ENCODE peak calls at places on chromosomes 2 and 18, in five cellular contexts. F, X, G, W and Y are unnamed samples.

GRCh38 chr2:8477511-8478132 is 204.2 kb upstream of the ID2 start:
- DNase-seq in F (no peak), X (no peak), G (no peak), W (no peak), Y (no peak)

GRCh38 chr2:219448099-219448775 is 13.6 kb downstream of the SPEG start:
- DNase-seq in F (no peak), X (peak; percentile 36), G (no peak), W (no peak), Y (no peak)

GRCh38 chr2:88658890-88659881 is 31.9 kb upstream of the EIF2AK3 start:
- DNase-seq in F (peak; percentile 49), X (no peak), G (peak; percentile 16), W (peak; percentile 60), Y (no peak)

GRCh38 chr2:128640847-128641360 is 322.2 kb upstream of the HS6ST1 start:
- DNase-seq in F (peak; percentile 7), X (no peak), G (no peak), W (no peak), Y (no peak)

GRCh38 chr2:179837408-179837807 is 24.0 kb downstream of the ZNF385B start:
- DNase-seq in F (no peak), X (no peak), G (no peak), W (peak; percentile 15), Y (no peak)

GRCh38 chr2:225993430-225993829 is 593.9 kb downstream of the NYAP2 start:
- DNase-seq in F (no peak), X (no peak), G (no peak), W (peak; percentile 34), Y (no peak)

GRCh38 chr2:27379840-27380625 is 501 bp downstream of the ZNF513 start:
- DNase-seq in F (peak; percentile 77), X (peak; percentile 26), G (peak; percentile 59), W (peak; percentile 33), Y (no peak)

GRCh38 chr18:11649839-11650238 is 39.2 kb upstream of the GNAL start:
- DNase-seq in F (no peak), X (no peak), G (no peak), W (no peak), Y (no peak)

GRCh38 chr2:218892693-218893348 is 12.2 kb downstream of the WNT10A start:
- DNase-seq in F (peak; percentile 79), X (peak; percentile 93), G (peak; percentile 64), W (peak; percentile 55), Y (no peak)

GRCh38 chr2:196166876-196167275 is 4.5 kb downstream of the STK17B start:
- DNase-seq in F (no peak), X (peak; percentile 68), G (no peak), W (peak; percentile 69), Y (peak; percentile 51)

GRCh38 chr18:7600528-7601248 is 33.6 kb downstream of the PTPRM start:
- DNase-seq in F (no peak), X (no peak), G (no peak), W (no peak), Y (no peak)

GRCh38 chr2:241722896-241723454 is 11.5 kb upstream of the D2HGDH start:
- DNase-seq in F (no peak), X (no peak), G (no peak), W (no peak), Y (no peak)

GRCh38 chr2:151771599-151772358 is 37.5 kb upstream of the NEB start:
- DNase-seq in F (no peak), X (no peak), G (no peak), W (peak; percentile 26), Y (peak; percentile 84)

GRCh38 chr2:156649596-156649995 is 213.4 kb downstream of the GPD2 start:
- DNase-seq in F (peak; percentile 23), X (no peak), G (no peak), W (peak; percentile 49), Y (no peak)

GRCh38 chr18:24190590-24190989 is 51.7 kb downstream of the CABYR start:
- DNase-seq in F (no peak), X (no peak), G (no peak), W (no peak), Y (no peak)

GRCh38 chr18:36127866-36128845 is 984 bp downstream of the SLC39A6 start:
- DNase-seq in F (peak; percentile 42), X (no peak), G (peak; percentile 1), W (peak; percentile 45), Y (no peak)

GRCh38 chr18:39701071-39701783 is 2135.6 kb upstream of the CELF4 start:
- DNase-seq in F (no peak), X (no peak), G (no peak), W (peak; percentile 10), Y (no peak)

GRCh38 chr18:53790817-53791216 is 433.7 kb downstream of the MBD2 start:
- DNase-seq in F (no peak), X (no peak), G (no peak), W (peak; percentile 54), Y (no peak)

GRCh38 chr2:86806059-86806857 is 15.5 kb upstream of the CD8A start:
- DNase-seq in F (no peak), X (no peak), G (no peak), W (no peak), Y (no peak)

GRCh38 chr2:176492583-176492982 is 223.3 kb downstream of the MTX2 start:
- DNase-seq in F (no peak), X (no peak), G (no peak), W (no peak), Y (no peak)

GRCh38 chr2:199460101-199460671 is 2.4 kb upstream of the SATB2 start:
- DNase-seq in F (no peak), X (no peak), G (peak; percentile 37), W (peak; percentile 57), Y (no peak)

GRCh38 chr2:30481323-30481800 is 34.3 kb downstream of the LCLAT1 start:
- DNase-seq in F (peak; percentile 50), X (no peak), G (no peak), W (peak; percentile 17), Y (no peak)

GRCh38 chr2:156536534-156536933 is 100.4 kb downstream of the GPD2 start:
- DNase-seq in F (no peak), X (no peak), G (no peak), W (no peak), Y (no peak)

GRCh38 chr2:120485096-120485495 is 139.2 kb downstream of the INHBB start:
- DNase-seq in F (no peak), X (no peak), G (no peak), W (no peak), Y (no peak)

GRCh38 chr18:46755315-46756171 is 1.3 kb downstream of the ST8SIA5 start:
- DNase-seq in F (no peak), X (no peak), G (no peak), W (no peak), Y (no peak)

GRCh38 chr2:189253841-189254240 is 74.3 kb upstream of the COL5A2 start:
- DNase-seq in F (no peak), X (no peak), G (no peak), W (no peak), Y (no peak)

GRCh38 chr2:128607981-128608506 is 289.4 kb upstream of the HS6ST1 start:
- DNase-seq in F (no peak), X (no peak), G (no peak), W (no peak), Y (no peak)

GRCh38 chr2:160918909-160919503 is 241.2 kb upstream of the TANK start:
- DNase-seq in F (peak; percentile 31), X (peak; percentile 2), G (peak; percentile 60), W (peak; percentile 87), Y (no peak)

GRCh38 chr2:227848586-227848985 is 22.8 kb upstream of the DAW1 start:
- DNase-seq in F (peak; percentile 51), X (no peak), G (no peak), W (no peak), Y (no peak)
- H3K27ac ChIP-seq in F (peak overlapping the region; percentile 20), X (peak overlapping the region; percentile 48), G (peak overlapping the region; percentile 13), W (no peak overlapping the region), Y (no peak overlapping the region)

DNA sequence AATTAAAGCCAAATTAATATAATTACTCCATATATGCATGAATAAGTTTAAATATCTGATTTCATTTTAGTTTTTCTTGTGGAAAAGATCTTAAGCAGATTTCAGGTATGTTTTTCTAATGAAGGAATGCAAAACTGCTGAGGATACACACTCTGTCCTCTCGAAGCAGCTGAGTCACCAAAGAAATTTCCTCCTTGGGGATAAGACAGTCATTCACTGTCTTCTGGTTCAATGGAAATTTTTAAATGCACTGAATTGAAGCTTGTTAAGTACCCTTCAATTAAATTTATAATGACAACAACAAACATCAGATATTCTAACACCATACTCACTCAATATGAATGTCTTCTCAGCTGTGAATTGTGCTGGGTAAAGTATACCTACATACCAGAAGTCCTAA is 101.5 kb upstream of the DNER start:
- DNase-seq in F (no peak), X (no peak), G (peak; percentile 9), W (peak; percentile 39), Y (no peak)
- H3K27ac ChIP-seq in F (no peak overlapping the region), X (no peak overlapping the region), G (no peak overlapping the region), W (no peak overlapping the region), Y (no peak overlapping the region)

GRCh38 chr2:1740714-1741584 is 3.4 kb downstream of the PXDN start:
- DNase-seq in F (no peak), X (no peak), G (no peak), W (no peak), Y (no peak)

GRCh38 chr2:1739322-1739957 is 4.9 kb downstream of the PXDN start:
- DNase-seq in F (peak; percentile 6), X (no peak), G (no peak), W (no peak), Y (no peak)

GRCh38 chr2:1741851-1742250 is 2.5 kb downstream of the PXDN start:
- DNase-seq in F (no peak), X (no peak), G (no peak), W (no peak), Y (no peak)

GRCh38 chr2:1738646-1739302 is 5.5 kb downstream of the PXDN start:
- DNase-seq in F (peak; percentile 17), X (no peak), G (no peak), W (no peak), Y (no peak)

DNA sequence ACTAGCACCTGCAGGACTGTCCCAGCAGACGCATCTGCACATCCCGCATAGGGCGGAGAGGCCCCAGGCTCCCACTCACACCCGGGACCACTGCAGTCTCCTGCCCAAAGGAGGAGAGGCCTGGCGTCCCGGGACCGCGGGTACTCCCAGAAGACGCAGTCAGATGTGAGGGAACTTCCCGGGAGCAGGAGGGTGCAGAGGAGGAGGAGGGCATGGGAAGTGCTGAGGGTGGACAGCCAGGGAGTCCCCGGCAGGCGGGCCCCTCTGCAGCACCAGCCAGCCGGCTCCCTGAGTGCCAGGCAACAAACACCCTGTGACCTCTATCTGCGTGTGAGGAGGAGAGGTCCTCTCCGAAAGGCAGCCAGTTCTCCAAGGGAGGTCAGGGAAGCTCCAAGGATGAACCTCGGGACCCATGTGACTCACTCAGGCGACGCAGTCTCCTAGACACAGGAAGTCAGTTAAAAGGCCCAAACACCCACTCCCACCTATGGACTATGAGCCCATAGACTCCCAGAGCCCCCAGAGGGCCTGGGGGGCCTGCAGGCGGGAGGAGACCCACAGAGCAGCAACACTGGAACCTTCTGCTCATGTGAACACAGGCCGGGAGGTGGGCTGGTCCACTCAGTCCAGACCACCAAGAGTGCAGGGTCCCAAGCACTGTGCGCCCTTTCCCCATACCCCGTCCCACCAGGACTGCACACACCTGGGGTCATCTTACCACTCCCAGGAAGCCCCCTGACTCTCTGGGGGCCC is 4.2 kb downstream of the PXDN start:
- DNase-seq in F (peak; percentile 14), X (no peak), G (no peak), W (no peak), Y (no peak)
- H3K27ac ChIP-seq in F (no peak overlapping the region), X (no peak overlapping the region), G (no peak overlapping the region), W (no peak overlapping the region), Y (peak overlapping the region; percentile 47)

DNA sequence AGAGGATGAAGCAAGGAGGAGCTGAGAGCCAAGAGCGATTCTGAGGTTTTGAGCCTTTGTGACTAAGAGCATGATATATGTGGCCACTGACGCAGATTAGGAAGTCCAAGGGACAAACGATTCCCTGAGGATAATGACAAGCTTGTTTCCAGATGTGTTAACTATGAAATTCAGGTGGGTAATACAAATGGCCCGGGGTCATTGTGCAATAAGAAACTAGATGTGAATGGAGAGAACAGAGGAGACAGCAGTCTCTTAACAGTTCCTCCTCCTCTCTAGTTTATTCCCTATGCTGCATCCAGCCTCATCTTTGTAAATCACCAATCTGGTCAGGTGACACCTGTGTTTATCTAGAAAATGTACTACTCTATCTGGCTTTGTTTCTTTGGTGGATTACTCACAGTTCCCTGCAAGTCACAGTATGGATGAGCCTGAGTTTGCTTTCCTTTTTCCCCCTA is 84.2 kb downstream of the SOCS6 start:
- DNase-seq in F (no peak), X (no peak), G (peak; percentile 97), W (peak; percentile 82), Y (peak; percentile 43)
- H3K27ac ChIP-seq in F (no peak overlapping the region), X (no peak overlapping the region), G (peak overlapping the region; percentile 97), W (no peak overlapping the region), Y (peak overlapping the region; percentile 49)